ENCODE peak calls at places on chromosomes 12 and 14, in seven cellular contexts. M is heart left ventricle, J is aorta, A is transverse colon, T is adipocyte, X is GM23248, F is fibroblast of lung. Z is an unnamed sample.

GRCh38 chr14:105685003-105685402 is 158.6 kb downstream of the TMEM121 start:
- DNase-seq in X (no peak), J (peak), M (no peak), T (no peak), F (no peak), A (no peak), Z (no peak)

GRCh38 chr14:68282479-68283377 is 463.1 kb downstream of the RAD51B start:
- DNase-seq in J (no peak), M (no peak), X (no peak), F (no peak), A (no peak), T (no peak), Z (no peak)

GRCh38 chr12:93650626-93651025 is 26.5 kb upstream of the CRADD start:
- DNase-seq in M (no peak), J (no peak), T (no peak), X (no peak), A (no peak), F (no peak), Z (no peak)

GRCh38 chr12:32031109-32031508 is 71.9 kb downstream of the RESF1 start:
- DNase-seq in M (no peak), X (no peak), F (peak), A (no peak), T (no peak), J (no peak), Z (peak)

GRCh38 chr12:66905201-66905600 is 226.3 kb upstream of the GRIP1 start:
- DNase-seq in X (no peak), T (no peak), F (no peak), A (no peak), J (no peak), M (no peak), Z (no peak)

GRCh38 chr12:71201136-71201679 is 43.4 kb upstream of the TSPAN8 start:
- DNase-seq in X (no peak), T (no peak), M (no peak), A (no peak), J (no peak), F (no peak), Z (no peak)

GRCh38 chr14:36647827-36648753 is 13.6 kb upstream of the PAX9 start:
- DNase-seq in F (peak), T (peak), J (no peak), A (no peak), X (peak), M (peak), Z (no peak)

GRCh38 chr12:103547929-103548328 is 39.1 kb upstream of the STAB2 start:
- DNase-seq in M (no peak), T (no peak), X (no peak), A (no peak), J (no peak), F (no peak), Z (no peak)

GRCh38 chr12:67885370-67886169 is 103.7 kb upstream of the IFNG-AS1 start:
- DNase-seq in F (peak), A (no peak), M (no peak), X (peak), J (peak), T (no peak), Z (no peak)

GRCh38 chr12:24960222-24960855 is 11.4 kb upstream of the BCAT1 start:
- DNase-seq in X (peak), T (peak), A (peak), J (peak), M (no peak), F (peak), Z (peak)

GRCh38 chr12:87924149-87924548 is 105.1 kb downstream of the C12orf50 start:
- DNase-seq in M (no peak), X (no peak), J (no peak), F (peak), A (no peak), T (peak), Z (no peak)

GRCh38 chr14:92439551-92440344 is 73.8 kb upstream of the RIN3 start:
- DNase-seq in J (no peak), M (peak), T (no peak), A (no peak), F (no peak), X (no peak), Z (no peak)

GRCh38 chr14:24513009-24513408 is 4.9 kb upstream of the CMA1 start:
- DNase-seq in A (no peak), T (peak), J (no peak), X (peak), F (no peak), M (no peak), Z (no peak)

GRCh38 chr14:69910871-69911270 is 31.7 kb downstream of the SMOC1 start:
- DNase-seq in T (no peak), A (no peak), X (no peak), F (no peak), M (no peak), J (no peak), Z (no peak)

GRCh38 chr12:23564454-23564853 is 385.0 kb downstream of the SOX5 start:
- DNase-seq in J (no peak), F (no peak), A (no peak), T (no peak), X (no peak), M (no peak), Z (no peak)

GRCh38 chr12:40325349-40325960 is 100.7 kb downstream of the LRRK2 start:
- DNase-seq in J (no peak), X (peak), A (no peak), M (no peak), F (peak), T (peak), Z (peak)

GRCh38 chr12:109573029-109573913 is at the start of the genes MMAB and MVK:
- DNase-seq in J (peak), F (peak), T (peak), X (peak), A (peak), M (peak), Z (peak)

GRCh38 chr12:109575683-109576082 is 2.1 kb downstream of the MVK start:
- DNase-seq in T (no peak), J (no peak), F (no peak), X (no peak), M (no peak), A (no peak), Z (no peak)

GRCh38 chr12:109572506-109572845 is 828 bp downstream of the MMAB start:
- DNase-seq in M (no peak), A (no peak), J (peak), T (peak), X (no peak), F (no peak), Z (no peak)

GRCh38 chr12:109571773-109572505 is 1.4 kb downstream of the MMAB start:
- DNase-seq in J (peak), X (no peak), M (no peak), A (no peak), T (no peak), F (no peak), Z (no peak)

GRCh38 chr12:109573914-109574244 is 285 bp downstream of the MVK start:
- DNase-seq in J (no peak), A (no peak), X (no peak), T (no peak), M (no peak), F (no peak), Z (no peak)
- H3K4me3 ChIP-seq in J (peak), A (peak), X (peak), T (peak), M (peak), F (peak), Z (peak)

GRCh38 chr14:94907626-94908261 is 137.8 kb upstream of the GSC start:
- DNase-seq in J (no peak), A (no peak), T (peak), M (no peak), X (no peak), F (no peak), Z (no peak)
- H3K4me3 ChIP-seq in J (no peak), A (no peak), T (peak), M (no peak), X (no peak), F (no peak), Z (no peak)

DNA sequence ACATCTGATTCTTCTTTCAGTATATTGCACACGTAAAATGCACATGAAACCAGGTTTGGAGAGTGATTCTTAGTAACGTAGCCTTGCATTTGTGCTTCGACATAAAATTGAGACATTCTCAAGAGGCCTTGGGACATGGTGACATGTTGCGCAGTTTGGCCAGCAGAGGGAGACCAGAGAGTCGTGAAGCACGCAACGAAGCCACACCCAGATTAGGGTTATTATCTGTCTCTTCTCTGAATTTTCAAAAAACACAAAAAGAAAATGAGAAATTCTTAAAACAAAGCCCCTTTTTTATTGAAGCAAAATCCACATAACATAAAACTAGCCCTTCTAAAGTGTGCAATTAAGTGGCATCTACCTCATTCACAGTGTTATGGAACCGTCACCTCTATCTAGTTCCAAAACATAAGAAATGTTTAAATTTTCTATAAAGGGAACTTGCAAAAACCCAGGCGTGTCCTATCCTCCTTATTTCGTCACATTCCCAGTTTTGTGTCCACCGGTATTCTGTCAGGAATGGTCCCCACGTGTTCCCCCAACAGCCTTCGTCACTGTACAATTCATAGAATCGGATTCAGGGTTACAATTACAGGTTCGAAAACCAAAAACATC is 108.8 kb upstream of the ATF7IP start:
- DNase-seq in M (peak), X (peak), A (peak), J (peak), F (peak), T (peak), Z (peak)
- H3K4me3 ChIP-seq in M (no peak), X (peak), A (no peak), J (no peak), F (no peak), T (peak), Z (peak)

DNA sequence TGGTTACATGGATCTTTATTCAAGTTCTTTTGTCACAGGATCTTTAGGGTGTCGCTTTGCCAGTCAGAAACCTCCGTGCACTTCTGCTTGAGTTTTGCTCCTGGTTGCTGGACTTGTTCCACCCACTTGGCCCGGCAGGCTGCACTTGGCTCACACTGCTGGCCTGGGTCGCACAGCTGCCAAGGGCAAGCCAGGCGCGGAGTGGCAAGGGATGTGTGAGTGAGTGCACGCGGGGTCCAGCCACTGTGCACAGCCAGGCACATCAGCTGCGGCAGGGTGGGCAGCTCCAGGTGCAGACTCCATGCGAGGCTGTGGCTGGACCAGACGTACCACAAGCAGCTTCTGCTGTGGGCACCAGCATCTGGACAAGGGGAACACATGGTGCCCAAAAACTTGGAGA is 76.6 kb downstream of the DERA start:
- DNase-seq in M (peak), X (no peak), A (no peak), T (no peak), F (no peak), J (no peak), Z (no peak)
- H3K4me3 ChIP-seq in M (no peak), X (no peak), A (no peak), T (no peak), F (no peak), J (no peak), Z (no peak)

GRCh38 chr14:77660754-77661153 is 44.3 kb upstream of the SPTLC2 start:
- DNase-seq in F (peak), A (no peak), M (no peak), T (peak), J (no peak), X (no peak), Z (no peak)

GRCh38 chr14:77657244-77657643 is 40.8 kb upstream of the SPTLC2 start:
- DNase-seq in J (no peak), M (no peak), F (no peak), T (no peak), A (no peak), X (no peak), Z (no peak)

GRCh38 chr14:77663289-77663688 is 44.5 kb downstream of the ALKBH1 start:
- DNase-seq in M (no peak), T (no peak), F (peak), J (no peak), X (peak), A (no peak), Z (no peak)

GRCh38 chr14:77654001-77654431 is 37.6 kb upstream of the SPTLC2 start:
- DNase-seq in X (no peak), T (no peak), M (no peak), F (no peak), J (no peak), A (no peak), Z (peak)

DNA sequence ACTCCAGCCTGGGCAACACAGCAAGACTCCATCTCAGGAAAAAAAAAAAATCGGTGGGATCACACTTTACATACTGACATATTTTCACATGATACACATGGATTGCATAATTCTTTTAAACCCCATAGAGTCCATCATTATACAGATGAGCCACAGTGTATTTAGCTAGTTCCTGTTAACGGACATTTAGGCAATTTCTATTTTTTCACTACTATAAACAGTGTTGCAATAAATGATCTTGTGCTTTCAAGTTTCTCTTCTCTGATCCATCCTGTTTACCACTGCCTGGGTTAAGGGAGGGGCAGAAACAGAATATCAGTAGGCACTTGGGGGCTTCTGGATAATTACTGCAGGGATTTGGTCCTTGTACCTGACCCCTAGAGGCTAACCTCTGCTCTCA is 43.4 kb upstream of the SPTLC2 start:
- DNase-seq in J (no peak), F (no peak), X (no peak), T (no peak), M (no peak), A (no peak), Z (no peak)
- H3K4me3 ChIP-seq in J (no peak), F (no peak), X (no peak), T (no peak), M (no peak), A (no peak), Z (no peak)

DNA sequence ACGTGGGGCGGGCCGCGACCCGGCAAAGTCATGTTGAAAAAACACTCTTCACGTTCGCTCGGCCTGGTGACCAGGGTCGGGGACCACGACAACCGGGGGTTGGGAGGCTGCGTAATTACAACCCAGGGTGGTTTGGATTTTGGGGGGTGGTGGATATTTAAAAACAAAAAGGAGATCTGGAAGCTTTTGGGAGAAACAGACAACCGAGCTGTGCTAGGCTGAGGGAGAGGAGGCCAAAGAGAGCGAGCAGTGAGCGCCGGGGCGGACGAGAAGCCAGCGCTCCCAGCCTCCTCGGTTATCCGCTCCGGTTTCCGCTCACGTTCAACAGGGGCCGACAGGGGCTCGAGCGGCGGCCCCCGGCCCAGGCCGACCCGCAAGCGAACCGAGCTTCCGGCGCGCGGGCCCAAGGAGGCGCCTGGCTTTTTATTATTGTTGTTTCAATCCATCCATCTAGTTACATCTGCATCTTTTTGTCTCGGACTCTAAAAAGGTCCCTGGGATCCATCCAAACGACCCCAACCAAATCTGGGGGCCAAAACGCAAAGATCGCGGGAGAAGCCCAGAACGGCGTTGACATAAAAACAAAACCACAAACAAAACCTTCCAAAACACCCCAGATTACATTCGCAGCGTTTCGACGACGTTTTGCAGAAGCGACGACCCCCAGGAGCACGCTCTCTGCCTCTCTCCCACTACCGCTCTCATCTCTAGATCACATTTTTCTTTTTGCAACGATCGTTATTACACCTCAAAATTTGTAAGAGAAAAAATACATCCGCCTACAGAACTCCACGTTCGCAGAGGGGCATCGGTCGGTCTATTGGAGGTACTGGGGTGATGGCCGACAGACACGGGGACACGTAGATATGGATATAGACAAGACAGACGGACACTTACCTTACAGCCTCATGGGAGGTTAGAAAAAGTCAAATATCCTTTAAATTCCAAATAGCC is 740 bp downstream of the OTX2 start:
- DNase-seq in J (no peak), F (no peak), T (no peak), A (no peak), M (no peak), X (no peak), Z (no peak)
- H3K4me3 ChIP-seq in J (no peak), F (no peak), T (no peak), A (no peak), M (peak), X (no peak), Z (no peak)

GRCh38 chr12:50924131-50924438 is 28.3 kb upstream of the HIGD1C start:
- DNase-seq in T (no peak), F (no peak), X (no peak), A (no peak), M (no peak), J (no peak), Z (no peak)

GRCh38 chr12:50923361-50924130 is 28.8 kb upstream of the HIGD1C start:
- DNase-seq in T (no peak), X (peak), A (no peak), J (no peak), F (no peak), M (no peak), Z (no peak)

GRCh38 chr12:50925342-50925651 is 27.0 kb upstream of the HIGD1C start:
- DNase-seq in T (no peak), J (no peak), M (peak), A (peak), F (no peak), X (no peak), Z (peak)

GRCh38 chr12:50925920-50926319 is 26.4 kb upstream of the HIGD1C start:
- DNase-seq in X (no peak), A (no peak), J (no peak), M (no peak), T (no peak), F (no peak), Z (no peak)

GRCh38 chr12:50924439-50925341 is 27.7 kb upstream of the HIGD1C start:
- DNase-seq in A (peak), X (peak), T (peak), F (peak), M (peak), J (peak), Z (peak)
- H3K4me3 ChIP-seq in A (peak), X (peak), T (peak), F (peak), M (peak), J (peak), Z (peak)